ENCODE peak calls at places on chromosomes 2 and 18, in ten cellular contexts. M is substantia nigra; F is A172; H is fibroblast of pulmonary artery; K is psoas muscle; O is activated CD4-positive, alpha-beta T cell treated with anti-CD3 and anti-CD28 coated beads for 48 hours; R is AG08395; V is NCI-H1105 treated with DMSO at 0.1 percent for 48 hours; C is skeletal muscle cell; Z is RKO. P is an unnamed sample.

GRCh38 chr2:86464654-86465053 is 23.5 kb downstream of the KDM3A start:
- DNase-seq in H (no peak), C (no peak), Z (no peak), V (no peak), K (no peak), M (no peak), O (no peak), F (no peak), R (no peak), P (no peak)

GRCh38 chr2:234158812-234159211 is 108.3 kb downstream of the SPP2 start:
- DNase-seq in C (no peak), R (peak; percentile 26), Z (no peak), F (peak; percentile 83), M (no peak), H (no peak), V (no peak), K (no peak), O (no peak), P (no peak)

GRCh38 chr2:27461118-27461517 is 18.9 kb downstream of the KRTCAP3 start:
- DNase-seq in C (no peak), H (no peak), K (no peak), F (no peak), O (no peak), V (peak; percentile 6), Z (no peak), M (no peak), R (no peak), P (no peak)

GRCh38 chr2:179311071-179311470 is 46.4 kb upstream of the SESTD1 start:
- DNase-seq in M (no peak), O (no peak), R (no peak), H (no peak), Z (no peak), F (no peak), V (no peak), C (peak; percentile 24), K (no peak), P (no peak)

GRCh38 chr2:109501461-109501860 is 112.3 kb downstream of the SEPTIN10 start:
- DNase-seq in Z (no peak), V (no peak), F (no peak), O (no peak), K (no peak), M (no peak), H (no peak), R (no peak), C (no peak), P (no peak)

GRCh38 chr2:223052710-223053261 is 796 bp downstream of the KCNE4 start:
- DNase-seq in K (no peak), V (no peak), O (no peak), M (no peak), C (no peak), R (no peak), H (no peak), F (no peak), Z (no peak), P (no peak)

GRCh38 chr18:50429207-50429948 is 54.5 kb downstream of the SKA1 start:
- DNase-seq in F (peak; percentile 0), R (peak; percentile 29), C (no peak), M (no peak), Z (peak; percentile 44), H (peak; percentile 62), K (no peak), V (peak; percentile 54), O (no peak), P (peak; percentile 19)

GRCh38 chr2:230423851-230424458 is 8.0 kb downstream of the SP100 start:
- DNase-seq in F (no peak), R (no peak), C (no peak), V (no peak), M (no peak), K (no peak), O (no peak), H (peak; percentile 50), Z (no peak), P (no peak)

GRCh38 chr2:54522624-54523281 is 66.6 kb downstream of the SPTBN1 start:
- DNase-seq in K (no peak), M (no peak), H (peak; percentile 67), Z (peak; percentile 46), O (peak; percentile 64), F (peak; percentile 67), R (no peak), C (no peak), V (peak; percentile 77), P (peak; percentile 72)

GRCh38 chr18:24212939-24213338 is 74.1 kb downstream of the CABYR start:
- DNase-seq in M (no peak), Z (peak; percentile 87), O (no peak), C (peak; percentile 65), V (no peak), H (peak; percentile 80), R (peak; percentile 29), F (peak; percentile 96), K (no peak), P (no peak)

GRCh38 chr18:48943736-48944527 is 6.8 kb downstream of the SMAD7 start:
- DNase-seq in F (no peak), M (no peak), H (no peak), O (no peak), K (no peak), C (no peak), Z (no peak), R (no peak), V (no peak), P (no peak)

GRCh38 chr18:3761266-3761665 is 311.3 kb downstream of the TGIF1 start:
- DNase-seq in Z (no peak), M (no peak), O (no peak), C (no peak), K (no peak), R (no peak), V (no peak), F (no peak), H (no peak), P (no peak)

GRCh38 chr2:172106128-172106961 is 3.6 kb upstream of the DLX2 start:
- DNase-seq in Z (no peak), M (no peak), V (no peak), K (no peak), H (no peak), O (peak; percentile 60), C (no peak), F (no peak), R (peak; percentile 70), P (peak; percentile 52)